ENCODE peak calls at places on chromosomes 6 and 20, in nine cellular contexts. G is A549; C is gastrocnemius medialis; U is transverse colon; Z is ovary; X is astrocyte; Y is stomach; A is kidney; H is naive thymus-derived CD4-positive, alpha-beta T cell. E is an unnamed sample.

GRCh38 chr6:43269273-43270007 is 26.2 kb downstream of the TTBK1 start:
- DNase-seq in G (no peak), C (no peak), U (peak; percentile 79), Z (no peak), X (no peak), Y (peak; percentile 38), A (no peak), H (peak; percentile 62), E (peak; percentile 33)

GRCh38 chr6:55250400-55250799 is 76.1 kb downstream of the HCRTR2 start:
- DNase-seq in G (no peak), C (no peak), U (no peak), Z (no peak), X (no peak), Y (no peak), A (no peak), H (no peak), E (no peak)

GRCh38 chr20:52470561-52470960 is 279.0 kb upstream of the ZFP64 start:
- DNase-seq in G (no peak), C (no peak), U (no peak), Z (no peak), X (no peak), Y (no peak), A (no peak), H (no peak), E (no peak)

GRCh38 chr6:146892613-146893401 is 294.0 kb downstream of the ADGB start:
- DNase-seq in G (no peak), C (no peak), U (no peak), Z (no peak), X (peak; percentile 97), Y (no peak), A (no peak), H (no peak), E (no peak)

GRCh38 chr6:39080246-39080875 is 31.8 kb downstream of the GLP1R start:
- DNase-seq in G (no peak), C (no peak), U (no peak), Z (no peak), X (no peak), Y (no peak), A (no peak), H (no peak), E (no peak)

GRCh38 chr6:160427312-160428068 is 79.3 kb downstream of the SLC22A3 start:
- DNase-seq in G (no peak), C (no peak), U (no peak), Z (peak; percentile 53), X (peak; percentile 16), Y (no peak), A (no peak), H (no peak), E (no peak)

GRCh38 chr20:64038579-64039292 is 2.8 kb downstream of the C20orf204 start:
- DNase-seq in G (peak; percentile 85), C (no peak), U (peak; percentile 78), Z (peak; percentile 37), X (peak; percentile 69), Y (peak; percentile 78), A (peak; percentile 92), H (peak; percentile 86), E (peak; percentile 71)

GRCh38 chr6:5119090-5119951 is 34.2 kb downstream of the PPP1R3G start:
- DNase-seq in G (no peak), C (no peak), U (no peak), Z (no peak), X (no peak), Y (no peak), A (no peak), H (no peak), E (no peak)

GRCh38 chr6:47464052-47464451 is 13.5 kb upstream of the CD2AP start:
- DNase-seq in G (no peak), C (no peak), U (no peak), Z (no peak), X (no peak), Y (no peak), A (no peak), H (no peak), E (no peak)

GRCh38 chr6:52326540-52327364 is 35.2 kb upstream of the PAQR8 start:
- DNase-seq in G (no peak), C (no peak), U (no peak), Z (no peak), X (no peak), Y (no peak), A (no peak), H (no peak), E (no peak)

GRCh38 chr20:10708342-10709185 is 34.8 kb upstream of the JAG1 start:
- DNase-seq in G (peak; percentile 39), C (no peak), U (no peak), Z (no peak), X (peak; percentile 88), Y (no peak), A (no peak), H (no peak), E (no peak)

GRCh38 chr6:91135406-91135805 is 548.5 kb upstream of the MAP3K7 start:
- DNase-seq in G (no peak), C (no peak), U (no peak), Z (no peak), X (no peak), Y (no peak), A (no peak), H (no peak), E (no peak)

DNA sequence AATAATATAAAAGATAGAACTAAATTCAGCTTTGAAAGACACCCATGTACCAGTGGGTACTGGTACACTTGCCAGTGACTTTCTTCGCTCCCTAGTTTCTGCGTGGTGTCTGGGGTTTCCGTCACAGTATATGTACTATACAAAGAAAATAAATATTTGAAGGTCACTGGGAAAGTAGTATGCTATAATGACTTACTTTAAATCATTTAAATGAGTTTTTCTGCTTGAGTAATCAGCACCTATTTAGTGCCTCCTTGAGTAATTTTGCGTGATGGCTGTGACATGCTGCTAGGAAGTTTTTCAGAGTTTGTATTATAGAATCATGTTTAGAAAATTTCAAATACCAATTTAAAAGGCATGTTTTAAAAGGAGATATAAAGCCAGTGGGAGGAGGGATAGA is 3.2 kb upstream of the CTCFL start:
- DNase-seq in G (no peak), C (no peak), U (no peak), Z (no peak), X (no peak), Y (no peak), A (no peak), H (no peak), E (no peak)
- H3K9me3 ChIP-seq in G (no peaks in the 10 kb centered on the region), C (no peaks in the 10 kb centered on the region), U (no peaks in the 10 kb centered on the region), Z (no peaks in the 10 kb centered on the region), X (no peaks in the 10 kb centered on the region), Y (no peaks in the 10 kb centered on the region), A (no peaks in the 10 kb centered on the region), H (no peaks in the 10 kb centered on the region), E (no peaks in the 10 kb centered on the region)

GRCh38 chr20:62430871-62431447 is 3.6 kb upstream of the RBBP8NL start:
- DNase-seq in G (no peak), C (no peak), U (no peak), Z (no peak), X (no peak), Y (no peak), A (no peak), H (no peak), E (no peak)
- H3K4me1 ChIP-seq in G (no peaks in the 10 kb centered on the region), C (peaks cover 13% of the 10 kb centered on the region), U (peaks cover 47% of the 10 kb centered on the region), Z (no peaks in the 10 kb centered on the region), X (no peaks in the 10 kb centered on the region), Y (peaks cover 74% of the 10 kb centered on the region), A (peaks cover 23% of the 10 kb centered on the region), H (no peaks in the 10 kb centered on the region), E (no peaks in the 10 kb centered on the region)

DNA sequence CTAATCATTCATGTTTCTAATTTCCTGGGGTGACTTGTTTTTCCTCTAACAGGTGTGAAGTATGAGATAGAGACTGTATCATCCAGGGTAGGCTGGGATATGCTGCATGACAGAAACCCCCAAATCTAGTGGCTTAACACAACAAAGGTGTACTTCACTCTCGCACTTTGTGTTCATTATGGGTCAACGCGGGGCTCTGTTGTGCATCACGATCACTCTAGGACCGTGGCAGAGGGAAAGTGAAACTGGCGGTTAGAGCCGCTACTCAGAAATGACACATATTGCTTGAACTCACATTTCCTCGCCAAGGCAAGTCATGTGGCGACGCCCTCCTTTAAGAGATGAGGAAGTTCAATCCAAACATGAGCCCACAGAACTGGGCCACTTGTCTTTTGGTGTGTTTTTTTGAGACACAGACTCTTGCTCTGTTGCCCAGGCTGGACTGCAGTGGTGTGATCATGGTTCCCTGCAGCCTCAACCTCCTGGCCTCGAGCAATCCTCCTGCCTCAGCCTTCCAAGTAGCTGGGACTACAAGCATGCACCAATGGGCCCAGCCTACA is 41.3 kb downstream of the PCNA start:
- DNase-seq in G (peak; percentile 60), C (peak; percentile 37), U (peak; percentile 83), Z (peak; percentile 19), X (no peak), Y (peak; percentile 75), A (no peak), H (peak; percentile 69), E (peak; percentile 81)
- H3K4me3 ChIP-seq in G (no peak overlapping the region), C (peak overlapping the region; percentile 19), U (no peak overlapping the region), Z (no peak overlapping the region), X (no peak overlapping the region), Y (peak overlapping the region; percentile 11), A (peak overlapping the region; percentile 12), H (peak overlapping the region; percentile 33), E (peak overlapping the region; percentile 59)

GRCh38 chr20:29410805-29411457 is 1846.5 kb upstream of the DEFB115 start:
- DNase-seq in G (no peak), C (no peak), U (no peak), Z (no peak), X (no peak), Y (no peak), A (peak; percentile 78), H (no peak), E (no peak)
- H3K9me3 ChIP-seq in G (no peaks in the 10 kb centered on the region), C (no peaks in the 10 kb centered on the region), U (no peaks in the 10 kb centered on the region), Z (no peaks in the 10 kb centered on the region), X (no peaks in the 10 kb centered on the region), Y (peaks cover 7% of the 10 kb centered on the region), A (no peaks in the 10 kb centered on the region), H (no peaks in the 10 kb centered on the region), E (no peaks in the 10 kb centered on the region)

GRCh38 chr20:1854246-1854645 is 41.0 kb upstream of the SIRPA start:
- DNase-seq in G (no peak), C (no peak), U (no peak), Z (no peak), X (no peak), Y (no peak), A (no peak), H (no peak), E (no peak)
- H3K4me1 ChIP-seq in G (no peaks in the 10 kb centered on the region), C (peaks cover 5% of the 10 kb centered on the region), U (no peaks in the 10 kb centered on the region), Z (no peaks in the 10 kb centered on the region), X (no peaks in the 10 kb centered on the region), Y (no peaks in the 10 kb centered on the region), A (no peaks in the 10 kb centered on the region), H (no peaks in the 10 kb centered on the region), E (no peaks in the 10 kb centered on the region)

DNA sequence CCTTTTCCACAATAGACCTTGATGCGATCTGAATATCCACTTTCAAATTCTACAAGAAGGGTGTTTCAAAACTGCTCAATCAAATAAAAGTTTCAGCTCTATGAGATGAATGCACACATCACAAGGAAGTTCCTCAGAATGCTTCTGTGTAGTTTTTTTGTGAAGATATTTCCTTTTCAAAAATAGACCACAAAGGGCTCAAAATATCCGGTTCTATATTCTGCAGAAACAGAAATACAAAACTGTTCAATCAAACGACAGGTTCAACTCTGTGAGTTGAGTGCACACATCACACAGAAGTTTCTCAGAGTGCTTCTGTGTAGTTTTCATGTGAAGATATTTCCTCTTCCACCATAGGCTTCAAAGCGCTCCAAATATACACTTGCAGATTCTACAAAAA is 293.9 kb upstream of the DEFB115 start:
- DNase-seq in G (no peak), C (no peak), U (no peak), Z (no peak), X (no peak), Y (no peak), A (no peak), H (no peak), E (no peak)
- H3K4me3 ChIP-seq in G (no peak overlapping the region), C (no peak overlapping the region), U (no peak overlapping the region), Z (no peak overlapping the region), X (no peak overlapping the region), Y (no peak overlapping the region), A (no peak overlapping the region), H (no peak overlapping the region), E (no peak overlapping the region)

GRCh38 chr6:132391391-132392291 is 9.6 kb downstream of the MOXD1 start:
- DNase-seq in G (no peak), C (no peak), U (peak; percentile 20), Z (no peak), X (peak; percentile 96), Y (no peak), A (peak; percentile 74), H (no peak), E (no peak)
- H3K9me3 ChIP-seq in G (peaks cover 4% of the 10 kb centered on the region), C (no peaks in the 10 kb centered on the region), U (peaks cover 12% of the 10 kb centered on the region), Z (no peaks in the 10 kb centered on the region), X (no peaks in the 10 kb centered on the region), Y (peaks cover 18% of the 10 kb centered on the region), A (peaks cover 7% of the 10 kb centered on the region), H (no peaks in the 10 kb centered on the region), E (no peaks in the 10 kb centered on the region)